ENCODE peak calls at places on chromosomes 6 and 20, in nine cellular contexts. Y, J, X, R, H, M, Z, N and D are unnamed samples.

GRCh38 chr6:74113901-74114300 is 417.9 kb downstream of the CD109 start:
- DNase-seq in Y (no peak), J (no peak), X (no peak), R (no peak), H (no peak), M (no peak), Z (no peak), N (no peak), D (no peak)

GRCh38 chr6:99641270-99641669 is 34.6 kb downstream of the PRDM13 start:
- DNase-seq in Y (no peak), J (no peak), X (no peak), R (no peak), H (no peak), M (no peak), Z (no peak), N (no peak), D (no peak)

GRCh38 chr6:125944434-125944816 is 12.1 kb upstream of the HINT3 start:
- DNase-seq in Y (no peak), J (no peak), X (no peak), R (peak), H (peak), M (no peak), Z (no peak), N (no peak), D (peak)

GRCh38 chr20:23314714-23315498 is 35.7 kb upstream of the NXT1 start:
- DNase-seq in Y (no peak), J (no peak), X (no peak), R (no peak), H (no peak), M (no peak), Z (no peak), N (no peak), D (no peak)

GRCh38 chr20:955656-956055 is 39.5 kb upstream of the ANGPT4 start:
- DNase-seq in Y (no peak), J (no peak), X (no peak), R (no peak), H (no peak), M (no peak), Z (no peak), N (no peak), D (no peak)

GRCh38 chr6:95648636-95649035 is 71.3 kb downstream of the MANEA start:
- DNase-seq in Y (no peak), J (no peak), X (no peak), R (no peak), H (no peak), M (no peak), Z (no peak), N (no peak), D (no peak)

GRCh38 chr20:2084703-2085102 is 16.9 kb upstream of the STK35 start:
- DNase-seq in Y (no peak), J (no peak), X (no peak), R (peak), H (no peak), M (no peak), Z (no peak), N (no peak), D (peak)

GRCh38 chr6:11769816-11770545 is 8.6 kb downstream of the ADTRP start:
- DNase-seq in Y (no peak), J (no peak), X (no peak), R (no peak), H (no peak), M (no peak), Z (no peak), N (peak), D (no peak)

GRCh38 chr20:35326021-35326731 is 34.0 kb upstream of the FAM83C start:
- DNase-seq in Y (no peak), J (no peak), X (no peak), R (no peak), H (no peak), M (no peak), Z (no peak), N (no peak), D (no peak)

GRCh38 chr6:19159087-19159486 is 678.1 kb upstream of the ID4 start:
- DNase-seq in Y (no peak), J (no peak), X (no peak), R (peak), H (no peak), M (no peak), Z (no peak), N (no peak), D (peak)

GRCh38 chr6:6788394-6789020 is 200.0 kb downstream of the LY86 start:
- DNase-seq in Y (peak), J (no peak), X (no peak), R (peak), H (peak), M (peak), Z (no peak), N (peak), D (no peak)

GRCh38 chr20:56004611-56005388 is 519 bp downstream of the CBLN4 start:
- DNase-seq in Y (no peak), J (no peak), X (no peak), R (no peak), H (no peak), M (no peak), Z (no peak), N (no peak), D (no peak)

GRCh38 chr6:54301770-54302169 is 6.5 kb upstream of the TINAG start:
- DNase-seq in Y (no peak), J (no peak), X (no peak), R (no peak), H (no peak), M (no peak), Z (no peak), N (no peak), D (no peak)

GRCh38 chr6:17945111-17945510 is 42.3 kb downstream of the KIF13A start:
- DNase-seq in Y (no peak), J (no peak), X (no peak), R (peak), H (no peak), M (no peak), Z (no peak), N (no peak), D (peak)

GRCh38 chr6:51533962-51534361 is 553.5 kb downstream of the PKHD1 start:
- DNase-seq in Y (no peak), J (no peak), X (no peak), R (no peak), H (no peak), M (no peak), Z (no peak), N (no peak), D (no peak)

GRCh38 chr6:9100869-9101575 is 665.7 kb upstream of the SLC35B3 start:
- DNase-seq in Y (no peak), J (no peak), X (no peak), R (no peak), H (no peak), M (no peak), Z (no peak), N (no peak), D (no peak)

GRCh38 chr6:145233955-145234354 is 501.4 kb downstream of the EPM2A start:
- DNase-seq in Y (no peak), J (no peak), X (no peak), R (no peak), H (no peak), M (no peak), Z (no peak), N (no peak), D (no peak)

GRCh38 chr6:85416049-85416448 is 33.8 kb upstream of the NT5E start:
- DNase-seq in Y (no peak), J (no peak), X (no peak), R (no peak), H (no peak), M (no peak), Z (no peak), N (no peak), D (no peak)

GRCh38 chr20:36307412-36308317 is 1.5 kb downstream of the DLGAP4 start:
- DNase-seq in Y (no peak), J (no peak), X (no peak), R (no peak), H (no peak), M (no peak), Z (no peak), N (no peak), D (no peak)

GRCh38 chr20:7151666-7152065 is 384.2 kb downstream of the BMP2 start:
- DNase-seq in Y (no peak), J (no peak), X (no peak), R (peak), H (no peak), M (no peak), Z (no peak), N (no peak), D (peak)

GRCh38 chr20:37295001-37295400 is 5.5 kb downstream of the MANBAL start:
- DNase-seq in Y (no peak), J (no peak), X (no peak), R (peak), H (no peak), M (no peak), Z (no peak), N (no peak), D (peak)

GRCh38 chr20:24724982-24725533 is 224.0 kb upstream of the CST7 start:
- DNase-seq in Y (no peak), J (no peak), X (no peak), R (no peak), H (no peak), M (no peak), Z (no peak), N (no peak), D (no peak)

GRCh38 chr6:111462770-111463391 is 20.1 kb downstream of the REV3L start:
- DNase-seq in Y (no peak), J (no peak), X (no peak), R (peak), H (no peak), M (no peak), Z (no peak), N (no peak), D (no peak)

GRCh38 chr20:53957421-53958172 is 112.8 kb downstream of the BCAS1 start:
- DNase-seq in Y (no peak), J (no peak), X (no peak), R (peak), H (no peak), M (no peak), Z (no peak), N (no peak), D (peak)

GRCh38 chr6:46468611-46469010 is 22.6 kb downstream of the RCAN2 start:
- DNase-seq in Y (no peak), J (no peak), X (no peak), R (no peak), H (no peak), M (no peak), Z (no peak), N (no peak), D (no peak)

GRCh38 chr20:19079536-19080299 is 132.7 kb upstream of the SLC24A3 start:
- DNase-seq in Y (no peak), J (no peak), X (no peak), R (peak), H (peak), M (no peak), Z (no peak), N (no peak), D (no peak)

GRCh38 chr20:50403565-50404418 is 106.4 kb upstream of the PTPN1 start:
- DNase-seq in Y (no peak), J (no peak), X (no peak), R (no peak), H (no peak), M (no peak), Z (no peak), N (no peak), D (no peak)

GRCh38 chr20:36808317-36809257 is 35.0 kb upstream of the DSN1 start:
- DNase-seq in Y (peak), J (peak), X (peak), R (peak), H (no peak), M (peak), Z (no peak), N (no peak), D (peak)

GRCh38 chr6:111730835-111731234 is 125.2 kb upstream of the TRAF3IP2 start:
- DNase-seq in Y (no peak), J (no peak), X (no peak), R (no peak), H (no peak), M (no peak), Z (no peak), N (no peak), D (no peak)

GRCh38 chr6:122753688-122754056 is 25.8 kb upstream of the FABP7 start:
- DNase-seq in Y (no peak), J (no peak), X (no peak), R (no peak), H (no peak), M (no peak), Z (no peak), N (no peak), D (peak)

GRCh38 chr20:22584922-22585785 is 782 bp upstream of the FOXA2 start:
- DNase-seq in Y (no peak), J (no peak), X (no peak), R (no peak), H (no peak), M (no peak), Z (peak), N (peak), D (no peak)

GRCh38 chr20:61394088-61394822 is 142.2 kb downstream of the CDH4 start:
- DNase-seq in Y (no peak), J (no peak), X (no peak), R (no peak), H (no peak), M (no peak), Z (no peak), N (no peak), D (no peak)